ENCODE peak calls at places on chromosomes 3 and 15, in eight cellular contexts. F is fibroblast of villous mesenchyme, S is endothelial cell, P is NCI-H146, Z is dorsolateral prefrontal cortex, C is body of pancreas, X is HEK293T, R is SHP77. U is an unnamed sample.

GRCh38 chr3:136512391-136512790 is 239.8 kb downstream of the STAG1 start:
- DNase-seq in Z (no peak), S (no peak), P (no peak), C (no peak), R (no peak), F (no peak), X (no peak), U (no peak)

GRCh38 chr15:55250392-55250791 is 39.2 kb downstream of the RAB27A start:
- DNase-seq in X (no peak), Z (no peak), P (no peak), S (no peak), R (no peak), F (peak), C (peak), U (no peak)

GRCh38 chr3:99620077-99620476 is 18.3 kb upstream of the COL8A1 start:
- DNase-seq in R (no peak), S (no peak), P (no peak), Z (no peak), C (no peak), F (no peak), X (no peak), U (no peak)

GRCh38 chr3:8712871-8713360 is 20.7 kb upstream of the CAV3 start:
- DNase-seq in X (no peak), P (no peak), C (no peak), F (no peak), Z (no peak), S (no peak), R (no peak), U (no peak)

GRCh38 chr3:27646891-27647290 is 75.2 kb downstream of the EOMES start:
- DNase-seq in X (no peak), Z (no peak), C (no peak), S (no peak), R (no peak), P (no peak), F (no peak), U (no peak)

GRCh38 chr3:64906011-64906410 is 218.2 kb upstream of the ADAMTS9 start:
- DNase-seq in S (no peak), R (no peak), P (no peak), F (no peak), Z (no peak), X (no peak), C (no peak), U (no peak)

GRCh38 chr15:45630958-45631691 is 3.7 kb upstream of the SQOR start:
- DNase-seq in F (peak), Z (no peak), P (no peak), S (no peak), C (no peak), R (no peak), X (no peak), U (no peak)

GRCh38 chr3:24323272-24323671 is 171.4 kb downstream of the THRB start:
- DNase-seq in P (no peak), X (no peak), Z (no peak), S (no peak), R (no peak), C (no peak), F (no peak), U (no peak)

GRCh38 chr15:50767332-50767861 is 1.9 kb upstream of the SPPL2A start:
- DNase-seq in P (no peak), C (peak), X (no peak), F (no peak), R (no peak), S (no peak), Z (no peak), U (no peak)

GRCh38 chr3:101903426-101903825 is 54.1 kb downstream of the NFKBIZ start:
- DNase-seq in S (no peak), C (no peak), Z (no peak), F (peak), R (no peak), X (no peak), P (no peak), U (no peak)

GRCh38 chr15:67781907-67782559 is 43.3 kb upstream of the SKOR1 start:
- DNase-seq in Z (no peak), X (no peak), C (no peak), S (no peak), R (no peak), P (peak), F (no peak), U (no peak)

U was measured in right lobe of liver.